ENCODE peak calls at places on chromosomes 1 and 21, in four cellular contexts. X, U, J and S are unnamed samples.

GRCh38 chr1:219927956-219928790 is at the start of gene SLC30A10:
- DNase-seq in U (no peak), X (no peak), J (no peak), S (no peak)

GRCh38 chr1:15384301-15384901 is 25.3 kb upstream of the EFHD2 start:
- DNase-seq in X (no peak), J (no peak), U (no peak), S (peak; percentile 66)

GRCh38 chr1:157325220-157325619 is 187.0 kb upstream of the ETV3 start:
- DNase-seq in X (no peak), J (no peak), U (no peak), S (peak; percentile 62)

GRCh38 chr1:65065535-65066378 is 82.2 kb upstream of the AK4 start:
- DNase-seq in U (no peak), X (no peak), J (no peak), S (peak; percentile 86)

GRCh38 chr1:205969229-205969628 is 26.0 kb upstream of the SLC26A9 start:
- DNase-seq in X (no peak), U (no peak), J (no peak), S (no peak)

GRCh38 chr1:87942165-87942564 is 613.5 kb downstream of the LMO4 start:
- DNase-seq in J (peak; percentile 65), U (no peak), X (peak; percentile 35), S (no peak)

GRCh38 chr1:215473943-215474342 is 93.2 kb upstream of the KCTD3 start:
- DNase-seq in U (no peak), X (peak; percentile 5), J (no peak), S (no peak)

GRCh38 chr1:3350441-3351261 is 103.8 kb upstream of the ARHGEF16 start:
- DNase-seq in J (peak; percentile 81), U (no peak), X (no peak), S (no peak)

GRCh38 chr1:63856924-63857323 is 83.1 kb downstream of the ROR1 start:
- DNase-seq in X (no peak), J (no peak), U (no peak), S (no peak)

GRCh38 chr1:220527279-220528048 is 472 bp upstream of the MARK1 start:
- DNase-seq in J (peak; percentile 67), U (peak; percentile 20), X (no peak), S (no peak)

GRCh38 chr1:24294757-24295371 is 24.3 kb upstream of the GRHL3 start:
- DNase-seq in X (no peak), U (peak; percentile 84), J (peak; percentile 93), S (no peak)

GRCh38 chr21:15060776-15061175 is 4.0 kb downstream of the NRIP1 start:
- DNase-seq in X (peak; percentile 51), U (peak; percentile 40), J (no peak), S (peak; percentile 84)

GRCh38 chr1:81703352-81703735 is 97.4 kb upstream of the ADGRL2 start:
- DNase-seq in U (peak; percentile 81), X (peak; percentile 79), J (no peak), S (no peak)

GRCh38 chr1:243432136-243432535 is 176.3 kb downstream of the SDCCAG8 start:
- DNase-seq in J (no peak), U (no peak), X (no peak), S (no peak)

GRCh38 chr1:154865442-154866256 is 4.4 kb downstream of the KCNN3 start:
- DNase-seq in X (no peak), U (no peak), J (no peak), S (no peak)

GRCh38 chr1:177334276-177334675 is 163.5 kb downstream of the BRINP2 start:
- DNase-seq in J (no peak), X (no peak), U (peak; percentile 43), S (peak; percentile 33)

GRCh38 chr1:205069371-205070125 is 14.7 kb downstream of the TMEM81 start:
- DNase-seq in J (peak; percentile 62), X (no peak), U (no peak), S (no peak)

GRCh38 chr1:156086256-156086662 is 4.0 kb upstream of the MEX3A start:
- DNase-seq in X (peak; percentile 50), J (no peak), U (peak; percentile 60), S (no peak)

GRCh38 chr1:84462118-84462517 is 16.9 kb upstream of the RPF1 start:
- DNase-seq in X (no peak), J (no peak), U (no peak), S (no peak)

GRCh38 chr1:30744060-30744756 is 13.4 kb downstream of the LAPTM5 start:
- DNase-seq in J (no peak), X (peak; percentile 73), U (no peak), S (peak; percentile 77)

GRCh38 chr1:111602974-111603373 is 16.6 kb upstream of the RAP1A start:
- DNase-seq in U (no peak), J (no peak), X (no peak), S (no peak)

GRCh38 chr1:149848340-149848771 is 51.0 kb upstream of the BOLA1 start:
- DNase-seq in J (no peak), U (peak; percentile 39), X (no peak), S (no peak)

GRCh38 chr1:242178924-242179708 is 180.2 kb upstream of the MAP1LC3C start:
- DNase-seq in U (no peak), X (no peak), J (no peak), S (no peak)

GRCh38 chr1:226636847-226637096 is 88.2 kb downstream of the STUM start:
- DNase-seq in U (no peak), X (no peak), J (no peak), S (no peak)

GRCh38 chr1:230682882-230683610 is 30.9 kb downstream of the AGT start:
- DNase-seq in J (no peak), U (peak; percentile 81), X (peak; percentile 86), S (no peak)

GRCh38 chr1:230215049-230215448 is 148.0 kb downstream of the GALNT2 start:
- DNase-seq in J (peak; percentile 87), X (peak; percentile 64), U (peak; percentile 34), S (no peak)

GRCh38 chr1:33364578-33364945 is 43.7 kb upstream of the A3GALT2 start:
- DNase-seq in U (no peak), J (no peak), X (no peak), S (no peak)

GRCh38 chr1:101781437-101781836 is 215.3 kb downstream of the OLFM3 start:
- DNase-seq in U (peak; percentile 6), J (no peak), X (no peak), S (no peak)

GRCh38 chr1:101264699-101265098 is 27.9 kb downstream of the S1PR1 start:
- DNase-seq in U (peak; percentile 76), X (no peak), J (no peak), S (no peak)

GRCh38 chr1:225710804-225711203 is 57.9 kb upstream of the ENAH start:
- DNase-seq in X (peak; percentile 22), U (peak; percentile 93), J (peak; percentile 67), S (no peak)

GRCh38 chr1:74964508-74964907 is 169.7 kb upstream of the LHX8 start:
- DNase-seq in J (no peak), X (no peak), U (peak; percentile 3), S (no peak)

GRCh38 chr1:118395430-118396001 is 210.5 kb upstream of the SPAG17 start:
- DNase-seq in J (no peak), U (no peak), X (no peak), S (no peak)

GRCh38 chr1:183517401-183517800 is 45.1 kb downstream of the SMG7 start:
- DNase-seq in J (no peak), U (no peak), X (no peak), S (no peak)

GRCh38 chr1:112735752-112736151 is 20.6 kb upstream of the PPM1J start:
- DNase-seq in X (peak; percentile 94), J (no peak), U (peak; percentile 95), S (peak; percentile 59)

GRCh38 chr1:58855351-58856165 is 71.7 kb upstream of the JUN start:
- DNase-seq in J (no peak), X (no peak), U (no peak), S (no peak)

GRCh38 chr21:34913786-34914185 is 135.3 kb downstream of the RUNX1 start:
- DNase-seq in X (peak; percentile 31), J (no peak), U (no peak), S (no peak)

GRCh38 chr1:10665930-10666850 is 130.3 kb downstream of the CASZ1 start:
- DNase-seq in U (no peak), J (peak; percentile 96), X (no peak), S (no peak)

GRCh38 chr1:228087771-228088251 is 5.3 kb downstream of the ARF1 start:
- DNase-seq in J (peak; percentile 58), X (peak; percentile 65), U (peak; percentile 96), S (peak; percentile 23)
- H3K27ac ChIP-seq in J (peak overlapping the region; percentile 56), X (peak overlapping the region; percentile 41), U (peak overlapping the region; percentile 14), S (no peak overlapping the region)

GRCh38 chr1:104874044-104874443 is 1124.3 kb downstream of the AMY1C start:
- DNase-seq in J (no peak), U (no peak), X (no peak), S (no peak)

DNA sequence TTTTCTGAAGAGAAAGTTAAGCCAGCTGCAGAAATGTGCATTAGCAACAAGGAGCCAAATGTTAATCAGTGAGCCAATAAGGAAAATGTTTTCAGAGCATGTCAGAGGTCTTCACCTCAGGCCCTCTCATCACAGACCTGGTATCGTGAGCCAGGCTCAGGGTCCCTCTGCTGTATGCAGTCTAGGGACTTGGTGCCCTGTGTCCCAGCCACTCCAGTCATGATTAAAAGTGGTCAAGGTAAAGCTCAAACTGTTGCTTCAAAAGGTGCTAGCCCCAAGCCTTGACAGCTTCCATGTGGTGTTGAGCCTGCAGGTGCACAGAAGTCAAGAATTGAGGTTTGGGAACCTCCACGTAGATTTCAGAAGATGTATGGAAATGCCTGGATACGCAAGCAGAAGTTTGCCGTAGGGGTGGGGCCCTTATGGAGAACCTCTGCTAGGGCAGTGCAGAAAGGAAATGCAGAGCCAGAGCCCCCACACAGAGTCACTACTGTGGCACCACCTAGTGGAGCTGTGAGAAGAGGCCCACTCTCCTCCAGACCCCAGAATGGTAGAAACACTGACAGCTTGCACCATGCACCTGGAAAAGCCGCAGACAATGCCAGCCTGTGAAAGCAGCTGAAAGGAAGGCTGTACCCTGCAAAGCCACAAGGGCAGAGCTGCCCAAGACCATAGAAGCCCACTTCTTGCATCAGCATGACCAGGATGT is 1128.7 kb downstream of the AMY1C start:
- DNase-seq in X (no peak), U (no peak), J (no peak), S (no peak)
- H3K27ac ChIP-seq in X (no peak overlapping the region), U (no peak overlapping the region), J (no peak overlapping the region), S (no peak overlapping the region)

GRCh38 chr1:209490013-209490412 is 93.5 kb upstream of the CAMK1G start:
- DNase-seq in X (peak; percentile 25), J (no peak), U (peak; percentile 82), S (no peak)
- H3K27ac ChIP-seq in X (no peak overlapping the region), J (no peak overlapping the region), U (no peak overlapping the region), S (no peak overlapping the region)

GRCh38 chr1:228149341-228150020 is at the start of gene GJC2:
- DNase-seq in X (peak; percentile 18), J (peak; percentile 90), U (no peak), S (no peak)
- H3K27ac ChIP-seq in X (peak within 1 kb of the TSS; percentile 86), J (peak within 1 kb of the TSS; percentile 93), U (no peak within 1 kb of the TSS), S (peak within 1 kb of the TSS; percentile 51)